ENCODE peak calls at places on chromosomes 7 and 10, in seven cellular contexts. One of them, this sample, is unnamed. For H3K4me1, the result is how much of the 10 kb centered on the place peaks cover.

GRCh38 chr10:75858357-75858756 is 426.9 kb downstream of the LRMDA start:
- DNase-seq in HCT116: no peak
- DNase-seq in MM.1S: no peak
- DNase-seq in effector memory CD4-positive, alpha-beta T cell: no peak
- DNase-seq in transverse colon: no peak
- DNase-seq in vagina: no peak
- DNase-seq in heart left ventricle: no peak
- DNase-seq in this sample: no peak

GRCh38 chr7:116582164-116582732 is 57.4 kb downstream of the CAV1 start:
- DNase-seq in transverse colon: no peak
- DNase-seq in MM.1S: no peak
- DNase-seq in vagina: no peak
- DNase-seq in heart left ventricle: no peak
- DNase-seq in effector memory CD4-positive, alpha-beta T cell: no peak
- DNase-seq in HCT116: no peak
- DNase-seq in this sample: peak

GRCh38 chr10:22427890-22428571 is 82.7 kb downstream of the SPAG6 start:
- DNase-seq in vagina: no peak
- DNase-seq in HCT116: peak
- DNase-seq in transverse colon: no peak
- DNase-seq in effector memory CD4-positive, alpha-beta T cell: no peak
- DNase-seq in heart left ventricle: no peak
- DNase-seq in MM.1S: no peak
- DNase-seq in this sample: peak

GRCh38 chr7:152871678-152872060 is 112.1 kb downstream of the ACTR3B start:
- DNase-seq in effector memory CD4-positive, alpha-beta T cell: no peak
- DNase-seq in HCT116: no peak
- DNase-seq in vagina: no peak
- DNase-seq in heart left ventricle: no peak
- DNase-seq in MM.1S: no peak
- DNase-seq in transverse colon: no peak
- DNase-seq in this sample: no peak

GRCh38 chr7:106538638-106539037 is 122.3 kb downstream of the CCDC71L start:
- DNase-seq in MM.1S: no peak
- DNase-seq in HCT116: no peak
- DNase-seq in vagina: no peak
- DNase-seq in effector memory CD4-positive, alpha-beta T cell: no peak
- DNase-seq in transverse colon: no peak
- DNase-seq in heart left ventricle: no peak
- DNase-seq in this sample: no peak

GRCh38 chr10:16750461-16750860 is 66.8 kb downstream of the RSU1 start:
- DNase-seq in MM.1S: no peak
- DNase-seq in effector memory CD4-positive, alpha-beta T cell: no peak
- DNase-seq in vagina: no peak
- DNase-seq in transverse colon: no peak
- DNase-seq in heart left ventricle: no peak
- DNase-seq in HCT116: no peak
- DNase-seq in this sample: no peak

GRCh38 chr10:51250278-51250914 is 176.1 kb downstream of the PRKG1 start:
- DNase-seq in vagina: no peak
- DNase-seq in MM.1S: no peak
- DNase-seq in HCT116: no peak
- DNase-seq in heart left ventricle: no peak
- DNase-seq in transverse colon: no peak
- DNase-seq in effector memory CD4-positive, alpha-beta T cell: no peak
- DNase-seq in this sample: no peak

GRCh38 chr7:50302486-50303081 is 1.9 kb upstream of the IKZF1 start:
- DNase-seq in heart left ventricle: no peak
- DNase-seq in vagina: no peak
- DNase-seq in HCT116: no peak
- DNase-seq in transverse colon: no peak
- DNase-seq in effector memory CD4-positive, alpha-beta T cell: no peak
- DNase-seq in MM.1S: no peak
- DNase-seq in this sample: no peak

GRCh38 chr10:11683529-11684320 is 58.5 kb upstream of the ECHDC3 start:
- DNase-seq in heart left ventricle: no peak
- DNase-seq in effector memory CD4-positive, alpha-beta T cell: no peak
- DNase-seq in vagina: no peak
- DNase-seq in transverse colon: peak
- DNase-seq in HCT116: no peak
- DNase-seq in MM.1S: no peak
- DNase-seq in this sample: no peak

GRCh38 chr10:30811665-30812017 is 182.1 kb upstream of the LYZL2 start:
- DNase-seq in effector memory CD4-positive, alpha-beta T cell: no peak
- DNase-seq in transverse colon: no peak
- DNase-seq in vagina: no peak
- DNase-seq in HCT116: no peak
- DNase-seq in MM.1S: no peak
- DNase-seq in heart left ventricle: no peak
- DNase-seq in this sample: no peak

GRCh38 chr7:47046949-47047348 is 535.0 kb downstream of the TNS3 start:
- DNase-seq in heart left ventricle: no peak
- DNase-seq in HCT116: no peak
- DNase-seq in MM.1S: no peak
- DNase-seq in effector memory CD4-positive, alpha-beta T cell: no peak
- DNase-seq in vagina: no peak
- DNase-seq in transverse colon: no peak
- DNase-seq in this sample: no peak

GRCh38 chr7:156703773-156704482 is 63.4 kb downstream of the RNF32 start:
- DNase-seq in MM.1S: peak
- DNase-seq in transverse colon: no peak
- DNase-seq in heart left ventricle: no peak
- DNase-seq in vagina: no peak
- DNase-seq in HCT116: no peak
- DNase-seq in effector memory CD4-positive, alpha-beta T cell: no peak
- DNase-seq in this sample: no peak

GRCh38 chr7:47581821-47582747 is at the start of gene TNS3:
- DNase-seq in vagina: no peak
- DNase-seq in MM.1S: peak
- DNase-seq in HCT116: no peak
- DNase-seq in heart left ventricle: no peak
- DNase-seq in transverse colon: peak
- DNase-seq in effector memory CD4-positive, alpha-beta T cell: no peak
- DNase-seq in this sample: no peak

GRCh38 chr10:24603333-24603732 is 120.4 kb downstream of the ARHGAP21 start:
- DNase-seq in transverse colon: no peak
- DNase-seq in vagina: no peak
- DNase-seq in heart left ventricle: no peak
- DNase-seq in HCT116: no peak
- DNase-seq in MM.1S: no peak
- DNase-seq in effector memory CD4-positive, alpha-beta T cell: no peak
- DNase-seq in this sample: peak

GRCh38 chr7:30171753-30172447 is 37.1 kb downstream of the MTURN start:
- DNase-seq in heart left ventricle: no peak
- DNase-seq in HCT116: no peak
- DNase-seq in MM.1S: no peak
- DNase-seq in transverse colon: no peak
- DNase-seq in vagina: no peak
- DNase-seq in effector memory CD4-positive, alpha-beta T cell: no peak
- DNase-seq in this sample: peak

GRCh38 chr7:139913006-139913405 is 83.9 kb downstream of the TBXAS1 start:
- DNase-seq in MM.1S: no peak
- DNase-seq in HCT116: no peak
- DNase-seq in transverse colon: no peak
- DNase-seq in effector memory CD4-positive, alpha-beta T cell: no peak
- DNase-seq in vagina: no peak
- DNase-seq in heart left ventricle: no peak
- DNase-seq in this sample: no peak
- H3K4me1 ChIP-seq in MM.1S: under half
- H3K4me1 ChIP-seq in HCT116: under half
- H3K4me1 ChIP-seq in transverse colon: under half
- H3K4me1 ChIP-seq in effector memory CD4-positive, alpha-beta T cell: under half
- H3K4me1 ChIP-seq in vagina: under half
- H3K4me1 ChIP-seq in heart left ventricle: under half
- H3K4me1 ChIP-seq in this sample: under half

DNA sequence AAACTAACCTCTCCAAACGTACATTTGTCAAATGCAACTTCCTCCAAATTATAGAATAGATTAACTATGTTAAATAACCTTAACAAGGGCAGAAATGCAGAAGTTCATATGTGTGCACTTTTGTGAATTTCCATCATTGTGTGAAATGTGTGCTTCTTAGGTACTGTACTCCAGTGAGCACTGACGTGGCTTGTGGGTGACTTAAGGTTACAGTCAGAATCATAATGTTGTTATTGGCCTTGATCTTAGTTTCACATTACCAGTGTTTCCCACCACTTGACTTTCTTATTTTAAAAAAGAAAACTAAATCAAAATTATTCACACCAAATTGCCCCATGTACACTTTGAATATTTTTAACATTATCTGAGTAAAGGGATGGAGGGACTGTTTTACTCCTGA is 155.1 kb upstream of the FZD8 start:
- DNase-seq in MM.1S: no peak
- DNase-seq in heart left ventricle: no peak
- DNase-seq in vagina: no peak
- DNase-seq in HCT116: no peak
- DNase-seq in effector memory CD4-positive, alpha-beta T cell: no peak
- DNase-seq in transverse colon: no peak
- DNase-seq in this sample: no peak
- H3K27ac ChIP-seq in MM.1S: no peak
- H3K27ac ChIP-seq in heart left ventricle: no peak
- H3K27ac ChIP-seq in vagina: no peak
- H3K27ac ChIP-seq in HCT116: no peak
- H3K27ac ChIP-seq in effector memory CD4-positive, alpha-beta T cell: no peak
- H3K27ac ChIP-seq in transverse colon: no peak
- H3K27ac ChIP-seq in this sample: no peak

GRCh38 chr7:99099499-99100077 is 44.3 kb downstream of the SMURF1 start:
- DNase-seq in effector memory CD4-positive, alpha-beta T cell: no peak
- DNase-seq in vagina: no peak
- DNase-seq in MM.1S: no peak
- DNase-seq in heart left ventricle: no peak
- DNase-seq in HCT116: no peak
- DNase-seq in transverse colon: no peak
- DNase-seq in this sample: no peak

GRCh38 chr7:99098824-99099498 is 44.9 kb downstream of the SMURF1 start:
- DNase-seq in heart left ventricle: no peak
- DNase-seq in MM.1S: no peak
- DNase-seq in HCT116: peak
- DNase-seq in transverse colon: no peak
- DNase-seq in effector memory CD4-positive, alpha-beta T cell: no peak
- DNase-seq in vagina: no peak
- DNase-seq in this sample: no peak

GRCh38 chr7:99097730-99098129 is 46.2 kb downstream of the SMURF1 start:
- DNase-seq in MM.1S: no peak
- DNase-seq in heart left ventricle: no peak
- DNase-seq in vagina: no peak
- DNase-seq in transverse colon: no peak
- DNase-seq in HCT116: no peak
- DNase-seq in effector memory CD4-positive, alpha-beta T cell: no peak
- DNase-seq in this sample: no peak

GRCh38 chr7:99096124-99096887 is 47.6 kb downstream of the SMURF1 start:
- DNase-seq in vagina: no peak
- DNase-seq in transverse colon: no peak
- DNase-seq in effector memory CD4-positive, alpha-beta T cell: no peak
- DNase-seq in HCT116: no peak
- DNase-seq in heart left ventricle: no peak
- DNase-seq in MM.1S: peak
- DNase-seq in this sample: no peak

DNA sequence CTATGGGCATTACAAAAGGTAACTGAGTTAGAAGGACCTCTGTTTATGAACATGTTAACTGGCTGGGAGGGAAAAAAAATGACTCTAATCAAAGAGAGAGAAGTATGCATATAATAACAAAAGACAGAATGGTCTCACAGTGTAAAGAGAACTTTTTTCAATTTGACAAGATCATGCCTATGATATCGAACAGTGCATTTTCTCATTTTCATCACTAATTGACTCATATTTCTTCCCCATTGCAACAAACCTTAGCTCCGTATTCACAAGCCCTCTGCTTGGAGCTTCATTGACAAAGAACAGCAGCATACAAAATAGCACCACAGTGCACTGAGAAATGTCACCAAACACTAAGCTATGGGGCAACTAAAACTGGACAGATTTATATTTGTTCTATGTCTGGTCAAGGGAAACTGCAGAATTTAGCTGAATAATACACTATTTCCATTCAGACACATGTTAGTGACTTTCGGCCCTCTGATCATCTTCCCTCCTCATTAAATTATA is 45.5 kb downstream of the SMURF1 start:
- DNase-seq in transverse colon: no peak
- DNase-seq in effector memory CD4-positive, alpha-beta T cell: no peak
- DNase-seq in vagina: no peak
- DNase-seq in heart left ventricle: no peak
- DNase-seq in MM.1S: no peak
- DNase-seq in HCT116: no peak
- DNase-seq in this sample: no peak
- H3K4me1 ChIP-seq in transverse colon: under half
- H3K4me1 ChIP-seq in effector memory CD4-positive, alpha-beta T cell: under half
- H3K4me1 ChIP-seq in vagina: under half
- H3K4me1 ChIP-seq in heart left ventricle: under half
- H3K4me1 ChIP-seq in MM.1S: under half
- H3K4me1 ChIP-seq in HCT116: under half
- H3K4me1 ChIP-seq in this sample: under half

GRCh38 chr7:139451638-139452037 is 31.8 kb downstream of the KLRG2 start:
- DNase-seq in vagina: no peak
- DNase-seq in transverse colon: no peak
- DNase-seq in MM.1S: no peak
- DNase-seq in heart left ventricle: no peak
- DNase-seq in HCT116: no peak
- DNase-seq in effector memory CD4-positive, alpha-beta T cell: no peak
- DNase-seq in this sample: no peak

GRCh38 chr7:139455789-139456188 is 27.7 kb downstream of the KLRG2 start:
- DNase-seq in MM.1S: no peak
- DNase-seq in effector memory CD4-positive, alpha-beta T cell: no peak
- DNase-seq in vagina: no peak
- DNase-seq in transverse colon: no peak
- DNase-seq in heart left ventricle: no peak
- DNase-seq in HCT116: no peak
- DNase-seq in this sample: no peak

GRCh38 chr7:139452948-139453672 is 30.4 kb downstream of the KLRG2 start:
- DNase-seq in heart left ventricle: no peak
- DNase-seq in effector memory CD4-positive, alpha-beta T cell: no peak
- DNase-seq in HCT116: no peak
- DNase-seq in transverse colon: no peak
- DNase-seq in MM.1S: no peak
- DNase-seq in vagina: no peak
- DNase-seq in this sample: no peak

GRCh38 chr7:139456511-139456910 is 27.0 kb downstream of the KLRG2 start:
- DNase-seq in transverse colon: no peak
- DNase-seq in effector memory CD4-positive, alpha-beta T cell: no peak
- DNase-seq in HCT116: no peak
- DNase-seq in vagina: no peak
- DNase-seq in heart left ventricle: no peak
- DNase-seq in MM.1S: no peak
- DNase-seq in this sample: no peak

DNA sequence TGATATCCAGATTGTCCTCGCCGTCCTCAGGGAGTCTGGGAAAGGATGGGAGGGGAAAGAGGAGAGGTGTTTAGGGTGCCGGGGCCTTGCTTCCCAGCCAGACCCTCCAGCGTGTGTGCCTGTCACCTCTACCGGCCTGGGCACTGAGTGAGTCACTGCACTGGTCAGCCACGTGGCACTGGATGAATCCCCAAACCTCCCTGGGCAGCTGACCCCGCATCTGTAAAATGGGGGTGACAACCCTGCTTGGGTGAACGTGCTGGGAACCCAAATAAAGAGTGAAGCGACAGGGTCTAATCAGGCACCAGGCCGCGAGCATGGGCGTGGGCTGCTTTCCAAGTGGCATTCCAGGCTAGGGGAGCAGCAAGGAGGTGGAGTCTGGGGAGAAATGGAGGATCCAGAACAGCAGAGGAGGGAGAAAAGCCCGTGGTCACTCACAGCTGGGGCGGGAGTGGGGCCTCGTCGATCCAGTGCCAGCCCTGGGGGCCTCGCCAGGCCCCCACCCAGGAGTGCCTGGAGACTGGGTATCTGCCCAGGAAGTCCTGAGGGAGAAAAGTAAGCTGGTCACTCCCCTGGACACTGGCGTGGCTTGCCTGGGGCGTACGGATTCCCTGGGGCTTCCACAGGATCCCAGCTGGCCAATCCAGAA is 29.7 kb downstream of the KLRG2 start:
- DNase-seq in HCT116: no peak
- DNase-seq in transverse colon: no peak
- DNase-seq in MM.1S: no peak
- DNase-seq in heart left ventricle: no peak
- DNase-seq in effector memory CD4-positive, alpha-beta T cell: no peak
- DNase-seq in vagina: no peak
- DNase-seq in this sample: no peak
- H3K27ac ChIP-seq in HCT116: no peak
- H3K27ac ChIP-seq in transverse colon: no peak
- H3K27ac ChIP-seq in MM.1S: no peak
- H3K27ac ChIP-seq in heart left ventricle: no peak
- H3K27ac ChIP-seq in effector memory CD4-positive, alpha-beta T cell: no peak
- H3K27ac ChIP-seq in vagina: no peak
- H3K27ac ChIP-seq in this sample: no peak

This sample was measured in SJSA1.